ENCODE peak calls at places on chromosomes 13 and 19, in ten cellular contexts. J is IMR-90; Q is AG04449; X is dermis blood vessel endothelial cell; W is foreskin melanocyte; F is stimulated activated CD8-positive, alpha-beta memory T cell treated with anti-CD3 and anti-CD28 coated beads, Interleukin-2, amount 100 ng/mL, for 1 hour; V is NCI-H1436 treated with DMSO at 0.1 percent for 48 hours; T is T47D; O is breast epithelium; Y is cardiac fibroblast. D is an unnamed sample.

GRCh38 chr19:49097453-49098288 is 12.4 kb downstream of the SNRNP70 start:
- DNase-seq in J (peak; percentile 72), O (peak; percentile 78), V (no peak), T (peak; percentile 93), F (peak; percentile 59), X (peak; percentile 86), Y (peak; percentile 81), W (peak; percentile 67), Q (peak; percentile 17), D (no peak)

GRCh38 chr19:18596752-18597157 is 8.2 kb downstream of the REX1BD start:
- DNase-seq in Q (no peak), V (no peak), X (peak; percentile 52), Y (peak; percentile 43), F (no peak), O (no peak), J (no peak), T (peak; percentile 87), W (no peak), D (no peak)

GRCh38 chr13:66586489-66586888 is 643.6 kb downstream of the PCDH9 start:
- DNase-seq in V (no peak), F (no peak), O (no peak), T (no peak), Y (peak; percentile 59), Q (no peak), X (no peak), W (no peak), J (no peak), D (no peak)

GRCh38 chr13:98942997-98943396 is 34.9 kb downstream of the DOCK9 start:
- DNase-seq in V (no peak), W (no peak), Y (peak; percentile 13), Q (no peak), J (peak; percentile 23), T (no peak), O (no peak), X (no peak), F (no peak), D (no peak)

GRCh38 chr19:12859546-12859945 is 21.2 kb downstream of the MAST1 start:
- DNase-seq in X (no peak), T (no peak), Q (no peak), V (no peak), O (no peak), Y (no peak), J (peak; percentile 33), F (no peak), W (no peak), D (no peak)

GRCh38 chr13:21016487-21016886 is 44.9 kb downstream of the LATS2 start:
- DNase-seq in O (no peak), F (no peak), V (no peak), Q (no peak), W (no peak), J (no peak), T (no peak), X (no peak), Y (no peak), D (no peak)

GRCh38 chr19:58582985-58583384 is 9.8 kb upstream of the MZF1 start:
- DNase-seq in W (no peak), X (no peak), Y (no peak), O (no peak), T (no peak), J (no peak), F (no peak), Q (no peak), V (no peak), D (no peak)

GRCh38 chr19:51448745-51449093 is 9.5 kb downstream of the SIGLEC8 start:
- DNase-seq in X (no peak), J (no peak), V (no peak), Q (no peak), W (no peak), Y (no peak), O (no peak), F (no peak), T (no peak), D (no peak)

GRCh38 chr19:5154799-5155426 is 185.7 kb downstream of the PTPRS start:
- DNase-seq in O (no peak), Q (no peak), J (no peak), T (no peak), F (no peak), X (no peak), W (no peak), V (no peak), Y (no peak), D (no peak)

GRCh38 chr13:61146571-61146970 is 269.1 kb downstream of the PCDH20 start:
- DNase-seq in W (no peak), V (no peak), Y (no peak), X (no peak), Q (no peak), F (no peak), J (no peak), T (no peak), O (no peak), D (no peak)

GRCh38 chr13:27617801-27618411 is 2.4 kb downstream of the LNX2 start:
- DNase-seq in V (no peak), T (peak; percentile 83), Q (no peak), J (no peak), X (no peak), O (no peak), W (no peak), Y (no peak), F (no peak), D (no peak)

GRCh38 chr19:19471682-19472081 is 43.7 kb downstream of the TSSK6 start:
- DNase-seq in Q (no peak), O (no peak), F (no peak), Y (no peak), J (no peak), W (no peak), V (no peak), T (no peak), X (no peak), D (no peak)

GRCh38 chr13:103039183-103039582 is 27.0 kb downstream of the SLC10A2 start:
- DNase-seq in V (no peak), F (no peak), W (no peak), Y (no peak), X (no peak), J (no peak), T (no peak), O (no peak), Q (no peak), D (no peak)

GRCh38 chr13:98141938-98142426 is 912 bp upstream of the FARP1 start:
- DNase-seq in Q (no peak), J (no peak), F (no peak), Y (no peak), V (no peak), W (no peak), X (peak; percentile 4), O (no peak), T (no peak), D (no peak)

GRCh38 chr19:53507523-53508442 is 30.2 kb upstream of the ZNF331 start:
- DNase-seq in F (no peak), T (no peak), W (no peak), J (peak; percentile 41), Y (no peak), V (no peak), Q (no peak), X (no peak), O (no peak), D (no peak)

GRCh38 chr19:40640744-40641143 is 39.6 kb downstream of the LTBP4 start:
- DNase-seq in V (no peak), O (no peak), X (no peak), Y (peak; percentile 50), J (peak; percentile 45), W (no peak), Q (no peak), F (no peak), T (no peak), D (no peak)

GRCh38 chr13:25249001-25249543 is 38.2 kb downstream of the MTMR6 start:
- DNase-seq in J (peak; percentile 43), W (peak; percentile 91), Y (peak; percentile 41), O (no peak), T (peak; percentile 62), F (no peak), Q (no peak), X (peak; percentile 10), V (no peak), D (no peak)

GRCh38 chr19:33339016-33339749 is 34.3 kb upstream of the CEBPG start:
- DNase-seq in W (no peak), V (no peak), J (no peak), X (no peak), F (no peak), Y (no peak), Q (no peak), O (no peak), T (no peak), D (no peak)